ENCODE peak calls at places on chromosomes 1 and 21, in six cellular contexts. H is CD8-positive, alpha-beta memory T cell; E is vagina; Q is effector memory CD4-positive, alpha-beta T cell; D is heart left ventricle; F is CD8-positive, alpha-beta T cell. U is an unnamed sample. For H3K4me1, the result is how much of the 10 kb centered on the place peaks cover.

GRCh38 chr1:28506907-28507246 is 1.0 kb downstream of the RCC1 start:
- DNase-seq in Q (no peak), D (no peak), E (no peak), F (no peak), H (no peak), U (no peak)

GRCh38 chr1:85229574-85230097 is 28.8 kb upstream of the SYDE2 start:
- DNase-seq in D (no peak), F (no peak), Q (no peak), E (no peak), H (no peak), U (no peak)

GRCh38 chr1:51535006-51535592 is 16.0 kb upstream of the EPS15 start:
- DNase-seq in H (peak), D (no peak), Q (peak), F (peak), E (no peak), U (peak)

GRCh38 chr1:84283381-84283780 is 18.1 kb upstream of the SAMD13 start:
- DNase-seq in D (no peak), E (no peak), F (no peak), H (no peak), Q (no peak), U (no peak)

GRCh38 chr1:26733982-26734381 is 38.2 kb downstream of the ARID1A start:
- DNase-seq in Q (no peak), E (no peak), D (no peak), F (no peak), H (peak), U (no peak)

GRCh38 chr1:67166196-67166595 is at the start of gene IL23R:
- DNase-seq in E (no peak), Q (no peak), F (no peak), H (peak), D (no peak), U (no peak)

GRCh38 chr1:8020032-8020431 is 6.1 kb downstream of the ERRFI1 start:
- DNase-seq in H (no peak), E (no peak), F (no peak), Q (no peak), D (no peak), U (no peak)

GRCh38 chr1:96214982-96215381 is 506.6 kb upstream of the PTBP2 start:
- DNase-seq in D (no peak), Q (no peak), H (no peak), E (no peak), F (no peak), U (no peak)

GRCh38 chr1:227370463-227371254 is 52.4 kb upstream of the CDC42BPA start:
- DNase-seq in F (no peak), D (no peak), H (no peak), Q (no peak), E (no peak), U (no peak)

GRCh38 chr1:224615861-224616760 is at the start of gene CNIH3:
- DNase-seq in D (no peak), H (peak), Q (peak), E (no peak), F (no peak), U (peak)

GRCh38 chr1:151401860-151402259 is 2.5 kb downstream of the PSMB4 start:
- DNase-seq in E (no peak), F (no peak), D (no peak), Q (no peak), H (no peak), U (no peak)

GRCh38 chr1:207818971-207819451 is 67.2 kb downstream of the CD46 start:
- DNase-seq in Q (no peak), E (no peak), D (no peak), H (no peak), F (no peak), U (no peak)

GRCh38 chr21:25323356-25323949 is 283.8 kb downstream of the MRPL39 start:
- DNase-seq in Q (no peak), H (no peak), E (no peak), F (no peak), D (no peak), U (no peak)

GRCh38 chr1:234538062-234538731 is 59.2 kb upstream of the TARBP1 start:
- DNase-seq in F (no peak), D (no peak), H (no peak), Q (no peak), E (no peak), U (no peak)

GRCh38 chr1:62384276-62385005 is 52.4 kb upstream of the USP1 start:
- DNase-seq in E (no peak), Q (no peak), H (no peak), F (no peak), D (no peak), U (no peak)

GRCh38 chr1:64923294-64923718 is 43.0 kb downstream of the JAK1 start:
- DNase-seq in E (no peak), F (no peak), H (peak), Q (no peak), D (no peak), U (no peak)

GRCh38 chr21:38853421-38853919 is 47.7 kb downstream of the ETS2 start:
- DNase-seq in E (no peak), Q (no peak), H (no peak), F (no peak), D (no peak), U (no peak)

GRCh38 chr1:12171206-12172041 is 4.6 kb downstream of the TNFRSF1B start:
- DNase-seq in D (no peak), E (no peak), Q (peak), H (peak), F (no peak), U (no peak)

GRCh38 chr1:155307247-155307740 is 1.4 kb upstream of the FDPS start:
- DNase-seq in Q (no peak), F (no peak), E (no peak), D (no peak), H (no peak), U (no peak)

GRCh38 chr1:109213345-109213823 is 334 bp upstream of the SARS1 start:
- DNase-seq in E (no peak), F (no peak), Q (no peak), D (no peak), H (no peak), U (no peak)

GRCh38 chr1:211648336-211648735 is 27.1 kb downstream of the NEK2 start:
- DNase-seq in H (no peak), Q (no peak), F (no peak), D (no peak), E (no peak), U (no peak)

GRCh38 chr1:233707153-233707905 is 93.4 kb downstream of the KCNK1 start:
- DNase-seq in Q (no peak), H (no peak), F (no peak), D (no peak), E (no peak), U (no peak)

GRCh38 chr1:7136166-7136953 is 351.1 kb downstream of the CAMTA1 start:
- DNase-seq in F (no peak), Q (no peak), H (no peak), E (no peak), D (no peak), U (no peak)

DNA sequence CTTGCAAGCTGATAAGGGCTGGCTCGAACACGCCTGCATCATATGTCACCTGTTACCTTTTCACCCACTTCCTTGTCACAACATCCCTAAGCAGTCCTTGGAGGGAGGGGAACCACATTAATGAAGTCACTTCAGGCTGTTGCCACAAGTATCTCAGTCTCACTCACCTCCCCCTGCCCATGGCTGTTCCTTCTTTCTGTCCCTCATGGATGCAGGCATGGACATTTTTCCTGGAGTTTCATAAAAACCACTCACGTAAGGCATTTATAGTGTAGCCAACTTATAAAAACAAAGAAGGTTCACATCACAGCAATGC is 76.8 kb upstream of the ANGPTL1 start:
- DNase-seq in Q (no peak), E (peak), D (no peak), H (no peak), F (no peak), U (no peak)
- H3K4me3 ChIP-seq in Q (no peak), E (no peak), D (no peak), H (no peak), F (no peak), U (no peak)

GRCh38 chr1:9253706-9254105 is 19.1 kb downstream of the H6PD start:
- DNase-seq in D (no peak), F (no peak), E (no peak), Q (no peak), H (no peak), U (no peak)
- H3K4me1 ChIP-seq in D (under half), F (under half), E (under half), Q (under half), H (under half), U (half or more)

GRCh38 chr1:229093546-229094336 is 177.2 kb upstream of the RAB4A start:
- DNase-seq in H (no peak), D (no peak), E (no peak), F (no peak), Q (no peak), U (no peak)
- H3K4me3 ChIP-seq in H (no peak), D (no peak), E (no peak), F (no peak), Q (no peak), U (no peak)

GRCh38 chr1:53137729-53138128 is 4.7 kb downstream of the SLC1A7 start:
- DNase-seq in Q (no peak), E (no peak), H (no peak), F (no peak), D (no peak), U (no peak)
- H3K4me1 ChIP-seq in Q (under half), E (under half), H (under half), F (under half), D (under half), U (under half)

GRCh38 chr21:45427331-45428271 is 22.6 kb downstream of the COL18A1 start:
- DNase-seq in H (no peak), Q (no peak), F (no peak), E (no peak), D (peak), U (no peak)
- H3K4me3 ChIP-seq in H (no peak), Q (no peak), F (no peak), E (no peak), D (no peak), U (no peak)

GRCh38 chr1:230155021-230155420 is 88.0 kb downstream of the GALNT2 start:
- DNase-seq in Q (no peak), E (no peak), D (no peak), H (no peak), F (no peak), U (no peak)
- H3K4me1 ChIP-seq in Q (under half), E (under half), D (under half), H (under half), F (under half), U (half or more)

DNA sequence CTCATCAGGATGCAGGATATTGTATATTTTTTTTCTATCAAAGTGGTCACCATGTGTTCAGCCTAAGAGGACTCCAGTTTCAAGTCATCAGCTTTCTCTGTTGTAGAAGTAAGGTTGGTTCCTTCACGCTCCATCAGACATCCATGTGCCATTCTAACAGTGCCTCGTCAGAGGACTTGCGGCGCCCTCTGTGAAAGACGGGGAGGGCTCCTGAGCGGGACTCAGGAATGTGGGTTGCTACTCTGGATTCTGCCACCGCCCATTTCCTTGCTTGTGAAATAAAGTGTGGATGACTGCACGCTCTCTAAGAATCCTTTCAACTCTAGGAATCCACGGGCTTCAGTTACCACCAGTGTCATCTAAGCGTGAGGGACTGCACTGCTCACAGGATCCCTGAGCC is 593.5 kb downstream of the KIF26B start:
- DNase-seq in F (no peak), E (no peak), H (no peak), D (no peak), Q (no peak), U (no peak)
- H3K4me3 ChIP-seq in F (no peak), E (no peak), H (no peak), D (no peak), Q (no peak), U (no peak)

U was measured in testis.